ENCODE peak calls at places on chromosomes 12 and 14, in seven cellular contexts. Y, B, I, K, J, C and A are unnamed samples.

GRCh38 chr14:30375280-30375892 is 183.6 kb upstream of the G2E3 start:
- DNase-seq in Y (peak), B (peak), I (peak), K (no peak), J (peak), C (peak), A (peak)

GRCh38 chr14:89833120-89833521 is 121.4 kb downstream of the EFCAB11 start:
- DNase-seq in Y (no peak), B (no peak), I (no peak), K (no peak), J (no peak), C (no peak), A (no peak)

GRCh38 chr14:96962337-96962736 is 165.2 kb downstream of the VRK1 start:
- DNase-seq in Y (no peak), B (no peak), I (no peak), K (no peak), J (no peak), C (no peak), A (no peak)

GRCh38 chr14:56189306-56189705 is 71.1 kb downstream of the PELI2 start:
- DNase-seq in Y (no peak), B (no peak), I (no peak), K (no peak), J (no peak), C (no peak), A (no peak)

GRCh38 chr14:52042371-52043037 is 26.4 kb downstream of the NID2 start:
- DNase-seq in Y (no peak), B (no peak), I (no peak), K (no peak), J (no peak), C (no peak), A (no peak)

GRCh38 chr12:132140501-132140900 is 3.6 kb downstream of the DDX51 start:
- DNase-seq in Y (no peak), B (no peak), I (no peak), K (no peak), J (no peak), C (no peak), A (no peak)

GRCh38 chr14:89507926-89508460 is 91.0 kb upstream of the FOXN3 start:
- DNase-seq in Y (no peak), B (no peak), I (peak), K (no peak), J (no peak), C (no peak), A (no peak)

GRCh38 chr14:23101213-23101970 is 3.4 kb downstream of the CIROP start:
- DNase-seq in Y (no peak), B (no peak), I (no peak), K (no peak), J (no peak), C (no peak), A (no peak)

GRCh38 chr12:74535536-74535935 is 2.1 kb upstream of the ATXN7L3B start:
- DNase-seq in Y (no peak), B (no peak), I (no peak), K (no peak), J (no peak), C (no peak), A (no peak)

GRCh38 chr14:44982594-44982993 is 20.6 kb downstream of the TOGARAM1 start:
- DNase-seq in Y (no peak), B (no peak), I (no peak), K (no peak), J (no peak), C (no peak), A (no peak)
- TF ChIP-seq YY1 in Y (no peak), B (no peak), I (no peak), K (no peak), J (no peak), C (no peak), A (no peak)

GRCh38 chr12:52477651-52478050 is 4.0 kb upstream of the KRT6C start:
- DNase-seq in Y (no peak), B (no peak), I (no peak), K (no peak), J (no peak), C (no peak), A (no peak)
- TF ChIP-seq YY1 in Y (no peak), B (no peak), I (no peak), K (no peak), J (no peak), C (no peak), A (no peak)

DNA sequence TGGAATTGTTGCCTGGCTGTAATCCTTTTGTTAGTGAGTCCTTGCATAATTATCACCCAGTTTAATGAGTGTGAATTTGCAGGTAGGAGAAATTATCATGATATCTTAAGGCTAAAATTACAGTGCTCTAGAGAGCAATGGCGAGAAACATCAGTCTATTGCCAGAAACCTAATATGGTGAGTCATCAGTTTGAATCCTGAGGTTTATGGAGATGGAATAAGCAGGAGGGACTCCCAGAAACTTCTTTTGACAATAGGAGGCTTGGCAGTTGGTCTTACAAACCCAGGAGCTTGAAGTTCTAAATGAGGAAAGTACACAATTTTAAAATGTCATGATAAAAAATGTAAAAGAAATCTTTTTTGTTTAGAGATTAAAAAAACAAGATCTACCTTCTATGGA is 31.5 kb upstream of the CRADD start:
- DNase-seq in Y (no peak), B (no peak), I (no peak), K (no peak), J (no peak), C (no peak), A (no peak)
- TF ChIP-seq YY1 in Y (no peak), B (no peak), I (no peak), K (no peak), J (no peak), C (no peak), A (no peak)

DNA sequence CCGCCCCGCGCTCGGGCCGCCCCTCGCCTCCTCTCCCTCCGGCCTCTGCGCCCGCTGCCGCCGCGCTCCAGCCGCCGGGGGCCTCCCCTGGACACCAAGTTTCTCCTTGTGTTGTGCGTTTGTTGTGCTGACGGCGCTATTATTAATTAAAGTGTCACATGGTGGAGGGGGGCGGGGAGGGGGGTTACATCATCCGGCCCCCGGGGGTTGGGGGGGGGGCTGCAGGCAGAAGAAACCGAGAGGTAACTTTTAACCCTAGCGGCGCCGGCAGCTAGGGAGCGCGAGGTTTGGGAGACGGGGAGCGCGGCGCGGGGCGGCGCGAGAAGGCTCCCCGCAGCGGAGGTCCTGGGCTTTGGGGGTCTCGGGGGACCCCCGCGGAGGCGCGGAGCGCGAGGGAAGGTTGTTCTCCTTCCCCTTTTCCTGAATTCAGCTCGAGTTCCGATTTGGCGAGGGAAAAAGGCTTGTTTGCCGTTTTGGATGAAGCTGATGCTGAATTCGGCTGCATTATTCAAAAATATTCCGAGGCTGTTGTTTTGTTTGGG is at the start of gene HRK:
- DNase-seq in Y (no peak), B (no peak), I (no peak), K (no peak), J (no peak), C (no peak), A (no peak)
- TF ChIP-seq YY1 in Y (no peak), B (no peak), I (no peak), K (no peak), J (no peak), C (no peak), A (no peak)

GRCh38 chr12:21942377-21942703 is 1.1 kb upstream of the ABCC9 start:
- DNase-seq in Y (no peak), B (no peak), I (no peak), K (no peak), J (no peak), C (no peak), A (no peak)
- TF ChIP-seq YY1 in Y (no peak), B (no peak), I (no peak), K (no peak), J (no peak), C (no peak), A (no peak)

DNA sequence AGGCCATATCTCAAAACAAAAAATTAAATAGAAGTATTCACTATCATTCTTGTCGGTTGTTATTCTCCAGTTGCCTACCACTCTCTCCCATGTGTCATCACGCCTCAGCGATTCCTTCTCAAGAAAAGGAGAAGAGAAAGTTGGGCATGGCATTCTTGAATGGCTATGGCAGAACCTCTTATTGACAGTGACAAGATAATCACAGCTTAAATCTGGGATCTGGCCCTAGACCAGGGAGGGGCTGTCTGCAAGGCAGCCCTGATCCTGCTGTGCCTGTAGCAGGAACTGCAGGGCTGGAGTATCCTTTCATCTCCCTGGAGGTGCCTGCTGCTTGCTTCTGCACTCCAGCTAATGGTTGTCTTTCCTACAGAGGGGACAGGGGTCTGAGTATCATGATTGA is 12.8 kb upstream of the MLEC start:
- DNase-seq in Y (no peak), B (no peak), I (no peak), K (no peak), J (no peak), C (no peak), A (no peak)
- TF ChIP-seq YY1 in Y (no peak), B (no peak), I (no peak), K (no peak), J (no peak), C (no peak), A (no peak)

DNA sequence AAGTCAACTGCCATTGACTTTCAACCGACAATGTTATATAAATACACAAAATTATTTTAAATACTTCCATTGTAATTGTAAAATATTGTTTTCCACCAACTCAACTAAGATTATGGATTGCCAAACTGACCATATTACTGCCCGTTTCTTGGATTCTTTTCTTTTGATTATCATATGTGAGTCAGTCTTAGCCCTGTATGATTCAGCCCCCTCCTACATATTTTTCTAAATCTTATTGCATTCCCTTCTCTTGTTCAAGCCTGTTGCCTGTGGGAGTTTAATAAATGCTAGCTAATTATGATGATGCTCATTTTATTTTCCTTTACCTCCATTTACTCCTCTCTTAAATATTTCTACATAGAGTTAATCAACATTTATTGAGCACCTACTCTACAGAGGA is 6.8 kb downstream of the RASSF9 start:
- DNase-seq in Y (no peak), B (no peak), I (no peak), K (no peak), J (no peak), C (no peak), A (no peak)
- TF ChIP-seq YY1 in Y (no peak), B (no peak), I (no peak), K (no peak), J (no peak), C (no peak), A (no peak)

GRCh38 chr12:57737467-57738141 is 938 bp downstream of the AGAP2 start:
- DNase-seq in Y (peak), B (no peak), I (no peak), K (no peak), J (no peak), C (no peak), A (no peak)

GRCh38 chr12:57738661-57739237 is at the start of gene AGAP2:
- DNase-seq in Y (peak), B (peak), I (no peak), K (no peak), J (no peak), C (no peak), A (no peak)

GRCh38 chr12:57739387-57739786 is 845 bp upstream of the AGAP2 start:
- DNase-seq in Y (no peak), B (no peak), I (no peak), K (no peak), J (no peak), C (no peak), A (no peak)

GRCh38 chr12:57736743-57737466 is 1.6 kb downstream of the AGAP2 start:
- DNase-seq in Y (no peak), B (peak), I (no peak), K (no peak), J (no peak), C (no peak), A (no peak)

GRCh38 chr12:57738142-57738474 is 434 bp downstream of the AGAP2 start:
- DNase-seq in Y (no peak), B (no peak), I (no peak), K (no peak), J (no peak), C (no peak), A (no peak)
- TF ChIP-seq YY1 in Y (no peak), B (no peak), I (no peak), K (no peak), J (no peak), C (no peak), A (no peak)

GRCh38 chr12:26611598-26611997 is 221.4 kb downstream of the ITPR2 start:
- DNase-seq in Y (no peak), B (no peak), I (no peak), K (no peak), J (no peak), C (no peak), A (no peak)
- TF ChIP-seq YY1 in Y (no peak), B (no peak), I (no peak), K (no peak), J (no peak), C (no peak), A (no peak)